ENCODE peak calls at places on chromosome 5, in four cellular contexts. One of them, this sample, is unnamed.

GRCh38 chr5:103034662-103035392 is 85.1 kb downstream of the GIN1 start:
- DNase-seq in left ventricle myocardium inferior: no peak
- DNase-seq in mesothelial cell of epicardium: no peak
- DNase-seq in cardiac muscle cell: no peak
- DNase-seq in this sample: no peak

GRCh38 chr5:151155149-151155776 is 2.3 kb downstream of the ANXA6 start:
- DNase-seq in left ventricle myocardium inferior: no peak
- DNase-seq in mesothelial cell of epicardium: no peak
- DNase-seq in cardiac muscle cell: peak
- DNase-seq in this sample: no peak

GRCh38 chr5:32308951-32309350 is 3.8 kb downstream of the MTMR12 start:
- DNase-seq in left ventricle myocardium inferior: no peak
- DNase-seq in mesothelial cell of epicardium: no peak
- DNase-seq in cardiac muscle cell: peak
- DNase-seq in this sample: no peak

GRCh38 chr5:149265559-149265958 is 6.1 kb upstream of the AFAP1L1 start:
- DNase-seq in left ventricle myocardium inferior: no peak
- DNase-seq in mesothelial cell of epicardium: no peak
- DNase-seq in cardiac muscle cell: peak
- DNase-seq in this sample: no peak

GRCh38 chr5:132971483-132972435 is 8.3 kb upstream of the AFF4 start:
- DNase-seq in left ventricle myocardium inferior: no peak
- DNase-seq in mesothelial cell of epicardium: no peak
- DNase-seq in cardiac muscle cell: peak
- DNase-seq in this sample: no peak

GRCh38 chr5:142441638-142442037 is 116.8 kb upstream of the SPRY4 start:
- DNase-seq in left ventricle myocardium inferior: no peak
- DNase-seq in mesothelial cell of epicardium: no peak
- DNase-seq in cardiac muscle cell: peak
- DNase-seq in this sample: peak

GRCh38 chr5:58786904-58787303 is 204.0 kb downstream of the RAB3C start:
- DNase-seq in left ventricle myocardium inferior: no peak
- DNase-seq in mesothelial cell of epicardium: no peak
- DNase-seq in cardiac muscle cell: no peak
- DNase-seq in this sample: no peak

GRCh38 chr5:180143656-180144364 is 65.2 kb downstream of the RASGEF1C start:
- DNase-seq in left ventricle myocardium inferior: no peak
- DNase-seq in mesothelial cell of epicardium: no peak
- DNase-seq in cardiac muscle cell: no peak
- DNase-seq in this sample: no peak

GRCh38 chr5:148924817-148925216 is 98.4 kb downstream of the ADRB2 start:
- DNase-seq in left ventricle myocardium inferior: peak
- DNase-seq in mesothelial cell of epicardium: no peak
- DNase-seq in cardiac muscle cell: no peak
- DNase-seq in this sample: no peak

GRCh38 chr5:132103380-132103951 is 29.9 kb downstream of the CSF2 start:
- DNase-seq in left ventricle myocardium inferior: peak
- DNase-seq in mesothelial cell of epicardium: no peak
- DNase-seq in cardiac muscle cell: peak
- DNase-seq in this sample: no peak

GRCh38 chr5:64835266-64835665 is 66.5 kb downstream of the CWC27 start:
- DNase-seq in left ventricle myocardium inferior: no peak
- DNase-seq in mesothelial cell of epicardium: no peak
- DNase-seq in cardiac muscle cell: no peak
- DNase-seq in this sample: no peak

GRCh38 chr5:40518511-40518917 is 161.2 kb upstream of the PTGER4 start:
- DNase-seq in left ventricle myocardium inferior: no peak
- DNase-seq in mesothelial cell of epicardium: no peak
- DNase-seq in cardiac muscle cell: no peak
- DNase-seq in this sample: no peak

GRCh38 chr5:158409507-158409906 is 550.6 kb upstream of the CLINT1 start:
- DNase-seq in left ventricle myocardium inferior: no peak
- DNase-seq in mesothelial cell of epicardium: no peak
- DNase-seq in cardiac muscle cell: no peak
- DNase-seq in this sample: no peak

GRCh38 chr5:52692039-52692438 is 95.7 kb upstream of the ITGA1 start:
- DNase-seq in left ventricle myocardium inferior: no peak
- DNase-seq in mesothelial cell of epicardium: no peak
- DNase-seq in cardiac muscle cell: no peak
- DNase-seq in this sample: no peak

GRCh38 chr5:61333351-61334223 is 1.5 kb downstream of the ZSWIM6 start:
- DNase-seq in left ventricle myocardium inferior: peak
- DNase-seq in mesothelial cell of epicardium: no peak
- DNase-seq in cardiac muscle cell: peak
- DNase-seq in this sample: peak

GRCh38 chr5:45029553-45029952 is 220.8 kb downstream of the MRPS30 start:
- DNase-seq in left ventricle myocardium inferior: no peak
- DNase-seq in mesothelial cell of epicardium: no peak
- DNase-seq in cardiac muscle cell: no peak
- DNase-seq in this sample: no peak

GRCh38 chr5:134003064-134003956 is 1.5 kb downstream of the VDAC1 start:
- DNase-seq in left ventricle myocardium inferior: no peak
- DNase-seq in mesothelial cell of epicardium: no peak
- DNase-seq in cardiac muscle cell: no peak
- DNase-seq in this sample: no peak

GRCh38 chr5:77663081-77663863 is 24.8 kb upstream of the OTP start:
- DNase-seq in left ventricle myocardium inferior: no peak
- DNase-seq in mesothelial cell of epicardium: no peak
- DNase-seq in cardiac muscle cell: no peak
- DNase-seq in this sample: no peak

GRCh38 chr5:124402144-124402581 is 344.3 kb downstream of the ZNF608 start:
- DNase-seq in left ventricle myocardium inferior: no peak
- DNase-seq in mesothelial cell of epicardium: no peak
- DNase-seq in cardiac muscle cell: peak
- DNase-seq in this sample: no peak

GRCh38 chr5:57348376-57348775 is 134.2 kb downstream of the ACTBL2 start:
- DNase-seq in left ventricle myocardium inferior: peak
- DNase-seq in mesothelial cell of epicardium: no peak
- DNase-seq in cardiac muscle cell: peak
- DNase-seq in this sample: no peak

GRCh38 chr5:68661237-68661636 is 432.6 kb upstream of the SLC30A5 start:
- DNase-seq in left ventricle myocardium inferior: no peak
- DNase-seq in mesothelial cell of epicardium: no peak
- DNase-seq in cardiac muscle cell: peak
- DNase-seq in this sample: no peak
- TF ChIP-seq CTCF in left ventricle myocardium inferior: peak
- TF ChIP-seq CTCF in mesothelial cell of epicardium: no peak
- TF ChIP-seq CTCF in cardiac muscle cell: peak
- TF ChIP-seq CTCF in this sample: peak

DNA sequence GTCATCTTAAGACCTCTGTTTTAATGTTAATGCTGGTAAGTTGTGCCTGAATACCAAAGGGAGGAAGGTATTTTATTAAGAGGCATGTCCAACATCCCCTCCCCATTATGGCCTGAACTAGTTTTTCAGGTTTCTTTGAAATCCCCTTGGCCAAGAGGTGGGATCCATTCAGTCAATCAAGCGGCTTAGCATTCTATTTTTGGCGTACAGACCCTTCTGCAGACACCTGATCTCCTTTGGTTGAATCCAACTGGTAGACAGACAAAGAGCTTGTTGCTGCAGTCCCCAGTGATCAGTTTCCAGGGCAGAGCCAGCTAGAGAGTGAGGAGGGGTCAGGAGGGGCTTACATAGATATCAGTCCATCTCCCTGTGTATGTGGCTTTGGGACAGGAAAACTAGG is 7.9 kb upstream of the KCNMB1 start:
- DNase-seq in left ventricle myocardium inferior: no peak
- DNase-seq in mesothelial cell of epicardium: no peak
- DNase-seq in cardiac muscle cell: no peak
- DNase-seq in this sample: no peak
- TF ChIP-seq CTCF in left ventricle myocardium inferior: no peak
- TF ChIP-seq CTCF in mesothelial cell of epicardium: no peak
- TF ChIP-seq CTCF in cardiac muscle cell: no peak
- TF ChIP-seq CTCF in this sample: no peak

GRCh38 chr5:81165493-81166119 is 67.5 kb upstream of the CKMT2 start:
- DNase-seq in left ventricle myocardium inferior: peak
- DNase-seq in mesothelial cell of epicardium: no peak
- DNase-seq in cardiac muscle cell: peak
- DNase-seq in this sample: peak
- TF ChIP-seq CTCF in left ventricle myocardium inferior: peak
- TF ChIP-seq CTCF in mesothelial cell of epicardium: peak
- TF ChIP-seq CTCF in cardiac muscle cell: peak
- TF ChIP-seq CTCF in this sample: peak

GRCh38 chr5:153782589-153783238 is 256.0 kb downstream of the FAM114A2 start:
- DNase-seq in left ventricle myocardium inferior: no peak
- DNase-seq in mesothelial cell of epicardium: no peak
- DNase-seq in cardiac muscle cell: peak
- DNase-seq in this sample: no peak

GRCh38 chr5:153784277-153784676 is 254.4 kb downstream of the FAM114A2 start:
- DNase-seq in left ventricle myocardium inferior: no peak
- DNase-seq in mesothelial cell of epicardium: no peak
- DNase-seq in cardiac muscle cell: no peak
- DNase-seq in this sample: no peak

GRCh38 chr5:153780876-153781275 is 257.8 kb downstream of the FAM114A2 start:
- DNase-seq in left ventricle myocardium inferior: no peak
- DNase-seq in mesothelial cell of epicardium: no peak
- DNase-seq in cardiac muscle cell: no peak
- DNase-seq in this sample: no peak

GRCh38 chr5:153781325-153781724 is 257.4 kb downstream of the FAM114A2 start:
- DNase-seq in left ventricle myocardium inferior: no peak
- DNase-seq in mesothelial cell of epicardium: no peak
- DNase-seq in cardiac muscle cell: no peak
- DNase-seq in this sample: no peak

GRCh38 chr5:153783278-153783677 is 255.4 kb downstream of the FAM114A2 start:
- DNase-seq in left ventricle myocardium inferior: no peak
- DNase-seq in mesothelial cell of epicardium: no peak
- DNase-seq in cardiac muscle cell: no peak
- DNase-seq in this sample: no peak
- TF ChIP-seq CTCF in left ventricle myocardium inferior: no peak
- TF ChIP-seq CTCF in mesothelial cell of epicardium: no peak
- TF ChIP-seq CTCF in cardiac muscle cell: no peak
- TF ChIP-seq CTCF in this sample: no peak